ENCODE peak calls at places on chromosomes 4 and X, in six cellular contexts. One of them, this sample, is unnamed.
A peak's percentile ranks its signal among the peaks of the same experiment; 100 is the strongest.

GRCh38 chr4:43776371-43776770 is 672.2 kb downstream of the KCTD8 start:
- DNase-seq in SK-N-SH: peak; percentile 1
- DNase-seq in HepG2: peak; percentile 3
- DNase-seq in HCT116: no peak
- DNase-seq in GM12878: no peak
- DNase-seq in K562: no peak
- DNase-seq in this sample: peak; percentile 6

GRCh38 chr4:138643827-138644226 is 371.8 kb upstream of the NOCT start:
- DNase-seq in SK-N-SH: no peak
- DNase-seq in HepG2: no peak
- DNase-seq in HCT116: no peak
- DNase-seq in GM12878: no peak
- DNase-seq in K562: no peak
- DNase-seq in this sample: no peak

GRCh38 chr4:121144021-121144420 is 20.1 kb downstream of the TNIP3 start:
- DNase-seq in SK-N-SH: no peak
- DNase-seq in HepG2: no peak
- DNase-seq in HCT116: no peak
- DNase-seq in GM12878: no peak
- DNase-seq in K562: no peak
- DNase-seq in this sample: no peak

GRCh38 chrX:11533211-11533651 is 132.5 kb downstream of the ARHGAP6 start:
- DNase-seq in SK-N-SH: peak; percentile 60
- DNase-seq in HepG2: peak; percentile 68
- DNase-seq in HCT116: peak; percentile 65
- DNase-seq in GM12878: peak; percentile 61
- DNase-seq in K562: peak; percentile 76
- DNase-seq in this sample: peak; percentile 67

GRCh38 chrX:14064632-14065432 is 35.1 kb upstream of the GEMIN8 start:
- DNase-seq in SK-N-SH: no peak
- DNase-seq in HepG2: no peak
- DNase-seq in HCT116: peak; percentile 13
- DNase-seq in GM12878: no peak
- DNase-seq in K562: peak; percentile 90
- DNase-seq in this sample: no peak

GRCh38 chr4:56684320-56684719 is 3.2 kb upstream of the HOPX start:
- DNase-seq in SK-N-SH: no peak
- DNase-seq in HepG2: no peak
- DNase-seq in HCT116: no peak
- DNase-seq in GM12878: no peak
- DNase-seq in K562: no peak
- DNase-seq in this sample: no peak

GRCh38 chrX:78923198-78924015 is 21.8 kb upstream of the P2RY10 start:
- DNase-seq in SK-N-SH: no peak
- DNase-seq in HepG2: no peak
- DNase-seq in HCT116: no peak
- DNase-seq in GM12878: peak; percentile 87
- DNase-seq in K562: no peak
- DNase-seq in this sample: no peak

GRCh38 chr4:128810331-128810870 is 901 bp downstream of the JADE1 start:
- DNase-seq in SK-N-SH: peak; percentile 58
- DNase-seq in HepG2: peak; percentile 45
- DNase-seq in HCT116: peak; percentile 26
- DNase-seq in GM12878: no peak
- DNase-seq in K562: peak; percentile 63
- DNase-seq in this sample: no peak

GRCh38 chr4:186840222-186840701 is 116.6 kb upstream of the FAT1 start:
- DNase-seq in SK-N-SH: no peak
- DNase-seq in HepG2: no peak
- DNase-seq in HCT116: peak; percentile 81
- DNase-seq in GM12878: no peak
- DNase-seq in K562: peak; percentile 81
- DNase-seq in this sample: no peak

GRCh38 chr4:37675587-37676290 is 10.4 kb downstream of the RELL1 start:
- DNase-seq in SK-N-SH: no peak
- DNase-seq in HepG2: no peak
- DNase-seq in HCT116: no peak
- DNase-seq in GM12878: peak; percentile 85
- DNase-seq in K562: no peak
- DNase-seq in this sample: no peak

GRCh38 chr4:1986578-1987210 is 22.1 kb downstream of the NELFA start:
- DNase-seq in SK-N-SH: peak; percentile 20
- DNase-seq in HepG2: no peak
- DNase-seq in HCT116: no peak
- DNase-seq in GM12878: no peak
- DNase-seq in K562: no peak
- DNase-seq in this sample: no peak

GRCh38 chrX:106692425-106693075 is 34.0 kb upstream of the RNF128 start:
- DNase-seq in SK-N-SH: no peak
- DNase-seq in HepG2: peak; percentile 82
- DNase-seq in HCT116: no peak
- DNase-seq in GM12878: no peak
- DNase-seq in K562: no peak
- DNase-seq in this sample: no peak

GRCh38 chr4:6473264-6474052 is 1.0 kb upstream of the PPP2R2C start:
- DNase-seq in SK-N-SH: no peak
- DNase-seq in HepG2: no peak
- DNase-seq in HCT116: no peak
- DNase-seq in GM12878: no peak
- DNase-seq in K562: no peak
- DNase-seq in this sample: peak; percentile 6

GRCh38 chrX:145856181-145856580 is 38.6 kb downstream of the SLITRK2 start:
- DNase-seq in SK-N-SH: no peak
- DNase-seq in HepG2: no peak
- DNase-seq in HCT116: no peak
- DNase-seq in GM12878: no peak
- DNase-seq in K562: no peak
- DNase-seq in this sample: no peak

GRCh38 chr4:42655921-42656735 is 777 bp downstream of the ATP8A1 start:
- DNase-seq in SK-N-SH: peak; percentile 69
- DNase-seq in HepG2: peak; percentile 1
- DNase-seq in HCT116: no peak
- DNase-seq in GM12878: no peak
- DNase-seq in K562: no peak
- DNase-seq in this sample: peak; percentile 48

GRCh38 chr4:118557298-118557851 is 127.8 kb upstream of the METTL14 start:
- DNase-seq in SK-N-SH: no peak
- DNase-seq in HepG2: no peak
- DNase-seq in HCT116: peak; percentile 18
- DNase-seq in GM12878: no peak
- DNase-seq in K562: peak; percentile 41
- DNase-seq in this sample: no peak

GRCh38 chr4:131258361-131258760 is 1890.7 kb upstream of the PCDH10 start:
- DNase-seq in SK-N-SH: no peak
- DNase-seq in HepG2: no peak
- DNase-seq in HCT116: no peak
- DNase-seq in GM12878: no peak
- DNase-seq in K562: no peak
- DNase-seq in this sample: peak; percentile 28

GRCh38 chr4:146577111-146577510 is 55.4 kb upstream of the SLC10A7 start:
- DNase-seq in SK-N-SH: no peak
- DNase-seq in HepG2: no peak
- DNase-seq in HCT116: no peak
- DNase-seq in GM12878: no peak
- DNase-seq in K562: no peak
- DNase-seq in this sample: no peak

GRCh38 chr4:90786602-90787001 is 659.4 kb downstream of the CCSER1 start:
- DNase-seq in SK-N-SH: peak; percentile 3
- DNase-seq in HepG2: no peak
- DNase-seq in HCT116: no peak
- DNase-seq in GM12878: no peak
- DNase-seq in K562: no peak
- DNase-seq in this sample: no peak

GRCh38 chr4:107845721-107846120 is 21.0 kb downstream of the SGMS2 start:
- DNase-seq in SK-N-SH: no peak
- DNase-seq in HepG2: no peak
- DNase-seq in HCT116: no peak
- DNase-seq in GM12878: no peak
- DNase-seq in K562: no peak
- DNase-seq in this sample: no peak

GRCh38 chr4:8262637-8263322 is 6.8 kb upstream of the HTRA3 start:
- DNase-seq in SK-N-SH: no peak
- DNase-seq in HepG2: no peak
- DNase-seq in HCT116: no peak
- DNase-seq in GM12878: no peak
- DNase-seq in K562: no peak
- DNase-seq in this sample: no peak

GRCh38 chr4:68344049-68344448 is 5.8 kb downstream of the YTHDC1 start:
- DNase-seq in SK-N-SH: no peak
- DNase-seq in HepG2: no peak
- DNase-seq in HCT116: no peak
- DNase-seq in GM12878: no peak
- DNase-seq in K562: peak; percentile 11
- DNase-seq in this sample: no peak

GRCh38 chrX:111086521-111087127 is 9.4 kb upstream of the PAK3 start:
- DNase-seq in SK-N-SH: no peak
- DNase-seq in HepG2: no peak
- DNase-seq in HCT116: no peak
- DNase-seq in GM12878: no peak
- DNase-seq in K562: no peak
- DNase-seq in this sample: peak; percentile 56

GRCh38 chr4:80393246-80393969 is 57.9 kb downstream of the CFAP299 start:
- DNase-seq in SK-N-SH: no peak
- DNase-seq in HepG2: no peak
- DNase-seq in HCT116: no peak
- DNase-seq in GM12878: no peak
- DNase-seq in K562: no peak
- DNase-seq in this sample: no peak

GRCh38 chr4:112765317-112765989 is 128.5 kb downstream of the LARP7 start:
- DNase-seq in SK-N-SH: peak; percentile 71
- DNase-seq in HepG2: peak; percentile 52
- DNase-seq in HCT116: peak; percentile 43
- DNase-seq in GM12878: peak; percentile 7
- DNase-seq in K562: peak; percentile 34
- DNase-seq in this sample: peak; percentile 88

GRCh38 chr4:180028682-180029081 is 2214.5 kb upstream of the TENM3 start:
- DNase-seq in SK-N-SH: peak; percentile 1
- DNase-seq in HepG2: peak; percentile 58
- DNase-seq in HCT116: peak; percentile 33
- DNase-seq in GM12878: peak; percentile 12
- DNase-seq in K562: peak; percentile 33
- DNase-seq in this sample: peak; percentile 88

GRCh38 chr4:51909236-51909703 is 66.3 kb downstream of the DCUN1D4 start:
- DNase-seq in SK-N-SH: no peak
- DNase-seq in HepG2: peak; percentile 98
- DNase-seq in HCT116: no peak
- DNase-seq in GM12878: no peak
- DNase-seq in K562: no peak
- DNase-seq in this sample: no peak

DNA sequence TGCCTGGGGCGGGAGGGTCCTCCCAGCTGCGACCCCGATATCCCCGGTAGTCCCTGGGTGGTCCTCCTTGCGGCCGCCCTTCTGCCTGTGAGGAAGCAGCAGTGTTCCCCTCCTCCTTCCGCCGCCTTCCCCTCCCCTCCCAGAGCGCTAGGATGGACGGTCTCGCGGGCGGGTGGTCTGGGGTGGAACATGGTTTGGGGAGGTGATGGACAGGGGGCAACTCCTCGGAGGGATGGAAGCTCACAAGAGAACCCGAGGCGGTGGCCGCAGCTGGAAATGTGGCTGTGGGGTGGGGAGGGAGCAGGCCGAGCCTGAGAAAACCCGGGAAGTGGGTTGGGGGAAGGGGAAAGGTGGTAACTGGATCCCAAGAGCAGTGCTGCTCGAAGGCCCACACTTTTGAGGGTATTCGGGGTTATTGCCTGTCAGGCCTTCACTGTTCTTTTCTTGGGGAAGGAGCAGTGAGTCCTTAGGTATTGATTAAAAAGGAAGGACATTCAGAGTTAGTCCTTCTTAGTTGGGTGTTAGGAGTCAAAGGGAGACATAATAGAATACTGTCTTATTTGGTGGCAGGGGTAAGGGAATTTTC is 581 bp downstream of the UBE2K start:
- DNase-seq in SK-N-SH: peak; percentile 74
- DNase-seq in HepG2: peak; percentile 25
- DNase-seq in HCT116: no peak
- DNase-seq in GM12878: no peak
- DNase-seq in K562: peak; percentile 69
- DNase-seq in this sample: peak; percentile 87
- H3K79me2 ChIP-seq in SK-N-SH: peaks cover 56% of the 10 kb centered on the region
- H3K79me2 ChIP-seq in HepG2: peaks cover 55% of the 10 kb centered on the region
- H3K79me2 ChIP-seq in HCT116: peaks cover 56% of the 10 kb centered on the region
- H3K79me2 ChIP-seq in GM12878: peaks cover 58% of the 10 kb centered on the region
- H3K79me2 ChIP-seq in K562: peaks cover 65% of the 10 kb centered on the region
- H3K79me2 ChIP-seq in this sample: peaks cover 55% of the 10 kb centered on the region

GRCh38 chrX:46263494-46263893 is 281.7 kb downstream of the ZNF674 start:
- DNase-seq in SK-N-SH: no peak
- DNase-seq in HepG2: no peak
- DNase-seq in HCT116: peak; percentile 40
- DNase-seq in GM12878: no peak
- DNase-seq in K562: no peak
- DNase-seq in this sample: no peak

DNA sequence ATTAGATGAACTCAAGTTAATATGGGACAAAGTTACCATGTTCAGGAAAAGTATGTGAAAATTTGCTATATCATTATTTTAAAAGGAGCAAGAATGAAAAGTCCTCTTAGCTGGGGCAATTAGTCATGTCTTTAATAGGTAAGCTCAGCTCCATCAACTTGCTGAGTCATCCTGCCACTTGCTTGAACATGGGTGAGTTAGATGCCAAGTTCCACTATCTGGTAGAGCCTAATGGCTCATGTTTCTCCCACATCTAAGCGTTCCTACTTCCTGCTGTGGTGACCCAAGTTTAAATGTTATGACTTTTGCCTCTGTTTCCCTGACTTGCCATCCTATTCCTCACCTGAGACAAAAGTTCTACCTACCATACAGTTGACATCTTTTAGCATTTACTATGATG is 276.8 kb downstream of the ZNF674 start:
- DNase-seq in SK-N-SH: no peak
- DNase-seq in HepG2: peak; percentile 11
- DNase-seq in HCT116: peak; percentile 62
- DNase-seq in GM12878: no peak
- DNase-seq in K562: no peak
- DNase-seq in this sample: no peak
- TF ChIP-seq REST in SK-N-SH: no peak
- TF ChIP-seq REST in HepG2: no peak
- TF ChIP-seq REST in HCT116: no peak
- TF ChIP-seq REST in GM12878: no peak
- TF ChIP-seq REST in K562: no peak
- TF ChIP-seq REST in this sample: no peak

DNA sequence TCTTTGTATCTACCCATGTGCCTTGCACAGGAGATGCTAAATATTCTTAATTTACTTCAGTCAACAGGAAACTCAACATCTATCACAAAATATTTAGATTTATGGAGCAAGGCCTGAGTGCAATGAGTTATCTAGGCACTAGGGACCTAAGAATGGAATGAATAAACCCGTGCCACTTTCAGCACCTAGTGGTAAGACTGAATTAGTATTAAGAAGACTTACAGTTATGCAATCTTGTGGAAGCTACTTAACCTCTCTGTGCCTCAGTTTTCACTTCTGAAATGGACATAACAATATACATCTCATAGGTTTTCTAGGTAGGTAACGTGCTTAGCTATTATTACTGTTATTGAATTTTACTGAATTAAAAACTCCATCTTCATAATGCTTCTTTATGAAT is 144.6 kb upstream of the MAP3K15 start:
- DNase-seq in SK-N-SH: no peak
- DNase-seq in HepG2: no peak
- DNase-seq in HCT116: no peak
- DNase-seq in GM12878: no peak
- DNase-seq in K562: no peak
- DNase-seq in this sample: no peak
- H3K79me2 ChIP-seq in SK-N-SH: peaks cover 99% of the 10 kb centered on the region
- H3K79me2 ChIP-seq in HepG2: no peaks in the 10 kb centered on the region
- H3K79me2 ChIP-seq in HCT116: peaks cover 46% of the 10 kb centered on the region
- H3K79me2 ChIP-seq in GM12878: no peaks in the 10 kb centered on the region
- H3K79me2 ChIP-seq in K562: no peaks in the 10 kb centered on the region
- H3K79me2 ChIP-seq in this sample: no peaks in the 10 kb centered on the region

GRCh38 chr4:77481856-77482255 is 123.8 kb upstream of the CXCL13 start:
- DNase-seq in SK-N-SH: no peak
- DNase-seq in HepG2: no peak
- DNase-seq in HCT116: no peak
- DNase-seq in GM12878: no peak
- DNase-seq in K562: no peak
- DNase-seq in this sample: no peak
- TF ChIP-seq REST in SK-N-SH: no peak
- TF ChIP-seq REST in HepG2: no peak
- TF ChIP-seq REST in HCT116: no peak
- TF ChIP-seq REST in GM12878: no peak
- TF ChIP-seq REST in K562: no peak
- TF ChIP-seq REST in this sample: no peak